ENCODE peak calls at places on chromosomes 11 and 22, in seven cellular contexts. One of them, this sample, is unnamed.

GRCh38 chr11:128929991-128930390 is 12.7 kb downstream of the TP53AIP1 start:
- DNase-seq in H1: no peak
- DNase-seq in HepG2: no peak
- DNase-seq in A549: no peak
- DNase-seq in WTC11: no peak
- DNase-seq in GM12878: no peak
- DNase-seq in K562: no peak
- DNase-seq in this sample: no peak

GRCh38 chr11:46649180-46649738 is 31.9 kb downstream of the ATG13 start:
- DNase-seq in H1: no peak
- DNase-seq in HepG2: peak
- DNase-seq in A549: no peak
- DNase-seq in WTC11: no peak
- DNase-seq in GM12878: no peak
- DNase-seq in K562: no peak
- DNase-seq in this sample: no peak

GRCh38 chr11:99632969-99633368 is 612.2 kb downstream of the CNTN5 start:
- DNase-seq in H1: no peak
- DNase-seq in HepG2: no peak
- DNase-seq in A549: no peak
- DNase-seq in WTC11: no peak
- DNase-seq in GM12878: no peak
- DNase-seq in K562: no peak
- DNase-seq in this sample: peak

GRCh38 chr11:102633385-102634026 is 8.4 kb upstream of the MMP20 start:
- DNase-seq in H1: no peak
- DNase-seq in HepG2: no peak
- DNase-seq in A549: no peak
- DNase-seq in WTC11: no peak
- DNase-seq in GM12878: no peak
- DNase-seq in K562: no peak
- DNase-seq in this sample: peak

GRCh38 chr11:64841592-64842365 is 2.7 kb downstream of the CDC42BPG start:
- DNase-seq in H1: no peak
- DNase-seq in HepG2: no peak
- DNase-seq in A549: no peak
- DNase-seq in WTC11: no peak
- DNase-seq in GM12878: no peak
- DNase-seq in K562: no peak
- DNase-seq in this sample: no peak

GRCh38 chr11:83744620-83745192 is 458.5 kb upstream of the CCDC90B start:
- DNase-seq in H1: no peak
- DNase-seq in HepG2: no peak
- DNase-seq in A549: no peak
- DNase-seq in WTC11: no peak
- DNase-seq in GM12878: no peak
- DNase-seq in K562: no peak
- DNase-seq in this sample: no peak

GRCh38 chr22:29704528-29705285 is 15.1 kb upstream of the CABP7 start:
- DNase-seq in H1: no peak
- DNase-seq in HepG2: peak
- DNase-seq in A549: no peak
- DNase-seq in WTC11: no peak
- DNase-seq in GM12878: no peak
- DNase-seq in K562: no peak
- DNase-seq in this sample: no peak

GRCh38 chr11:692824-693414 is 2.1 kb downstream of the DEAF1 start:
- DNase-seq in H1: no peak
- DNase-seq in HepG2: no peak
- DNase-seq in A549: no peak
- DNase-seq in WTC11: no peak
- DNase-seq in GM12878: peak
- DNase-seq in K562: peak
- DNase-seq in this sample: no peak

GRCh38 chr11:1130276-1131032 is 27.3 kb upstream of the MUC5AC start:
- DNase-seq in H1: no peak
- DNase-seq in HepG2: no peak
- DNase-seq in A549: no peak
- DNase-seq in WTC11: no peak
- DNase-seq in GM12878: no peak
- DNase-seq in K562: no peak
- DNase-seq in this sample: no peak

GRCh38 chr11:11620251-11620965 is 1.4 kb downstream of the GALNT18 start:
- DNase-seq in H1: no peak
- DNase-seq in HepG2: no peak
- DNase-seq in A549: peak
- DNase-seq in WTC11: peak
- DNase-seq in GM12878: no peak
- DNase-seq in K562: no peak
- DNase-seq in this sample: no peak

GRCh38 chr11:115418081-115418480 is 86.1 kb downstream of the CADM1 start:
- DNase-seq in H1: no peak
- DNase-seq in HepG2: no peak
- DNase-seq in A549: no peak
- DNase-seq in WTC11: no peak
- DNase-seq in GM12878: no peak
- DNase-seq in K562: no peak
- DNase-seq in this sample: no peak

GRCh38 chr22:49334589-49334873 is 493.1 kb downstream of the BRD1 start:
- DNase-seq in H1: no peak
- DNase-seq in HepG2: no peak
- DNase-seq in A549: no peak
- DNase-seq in WTC11: no peak
- DNase-seq in GM12878: no peak
- DNase-seq in K562: no peak
- DNase-seq in this sample: no peak

GRCh38 chr11:124536520-124536919 is 6.9 kb downstream of the OR8B12 start:
- DNase-seq in H1: peak
- DNase-seq in HepG2: peak
- DNase-seq in A549: no peak
- DNase-seq in WTC11: peak
- DNase-seq in GM12878: no peak
- DNase-seq in K562: peak
- DNase-seq in this sample: peak

GRCh38 chr22:49788492-49788891 is 39.2 kb downstream of the BRD1 start:
- DNase-seq in H1: no peak
- DNase-seq in HepG2: no peak
- DNase-seq in A549: no peak
- DNase-seq in WTC11: no peak
- DNase-seq in GM12878: no peak
- DNase-seq in K562: no peak
- DNase-seq in this sample: peak

GRCh38 chr11:47348859-47349258 is 3.6 kb downstream of the MYBPC3 start:
- DNase-seq in H1: no peak
- DNase-seq in HepG2: peak
- DNase-seq in A549: peak
- DNase-seq in WTC11: peak
- DNase-seq in GM12878: no peak
- DNase-seq in K562: peak
- DNase-seq in this sample: peak

GRCh38 chr11:75388386-75389275 is 10.7 kb upstream of the RPS3 start:
- DNase-seq in H1: peak
- DNase-seq in HepG2: peak
- DNase-seq in A549: peak
- DNase-seq in WTC11: peak
- DNase-seq in GM12878: no peak
- DNase-seq in K562: peak
- DNase-seq in this sample: peak

GRCh38 chr22:17980638-17981051 is 43.7 kb downstream of the MICAL3 start:
- DNase-seq in H1: no peak
- DNase-seq in HepG2: no peak
- DNase-seq in A549: no peak
- DNase-seq in WTC11: no peak
- DNase-seq in GM12878: no peak
- DNase-seq in K562: peak
- DNase-seq in this sample: peak

GRCh38 chr22:29359469-29359868 is 28.9 kb downstream of the AP1B1 start:
- DNase-seq in H1: no peak
- DNase-seq in HepG2: peak
- DNase-seq in A549: peak
- DNase-seq in WTC11: peak
- DNase-seq in GM12878: no peak
- DNase-seq in K562: peak
- DNase-seq in this sample: peak

GRCh38 chr11:112537846-112538330 is 277.2 kb upstream of the PLET1 start:
- DNase-seq in H1: no peak
- DNase-seq in HepG2: no peak
- DNase-seq in A549: no peak
- DNase-seq in WTC11: no peak
- DNase-seq in GM12878: no peak
- DNase-seq in K562: no peak
- DNase-seq in this sample: peak
- TF ChIP-seq MAX in H1: no peak
- TF ChIP-seq MAX in HepG2: no peak
- TF ChIP-seq MAX in A549: no peak
- TF ChIP-seq MAX in WTC11: no peak
- TF ChIP-seq MAX in GM12878: no peak
- TF ChIP-seq MAX in K562: no peak
- TF ChIP-seq MAX in this sample: no peak

DNA sequence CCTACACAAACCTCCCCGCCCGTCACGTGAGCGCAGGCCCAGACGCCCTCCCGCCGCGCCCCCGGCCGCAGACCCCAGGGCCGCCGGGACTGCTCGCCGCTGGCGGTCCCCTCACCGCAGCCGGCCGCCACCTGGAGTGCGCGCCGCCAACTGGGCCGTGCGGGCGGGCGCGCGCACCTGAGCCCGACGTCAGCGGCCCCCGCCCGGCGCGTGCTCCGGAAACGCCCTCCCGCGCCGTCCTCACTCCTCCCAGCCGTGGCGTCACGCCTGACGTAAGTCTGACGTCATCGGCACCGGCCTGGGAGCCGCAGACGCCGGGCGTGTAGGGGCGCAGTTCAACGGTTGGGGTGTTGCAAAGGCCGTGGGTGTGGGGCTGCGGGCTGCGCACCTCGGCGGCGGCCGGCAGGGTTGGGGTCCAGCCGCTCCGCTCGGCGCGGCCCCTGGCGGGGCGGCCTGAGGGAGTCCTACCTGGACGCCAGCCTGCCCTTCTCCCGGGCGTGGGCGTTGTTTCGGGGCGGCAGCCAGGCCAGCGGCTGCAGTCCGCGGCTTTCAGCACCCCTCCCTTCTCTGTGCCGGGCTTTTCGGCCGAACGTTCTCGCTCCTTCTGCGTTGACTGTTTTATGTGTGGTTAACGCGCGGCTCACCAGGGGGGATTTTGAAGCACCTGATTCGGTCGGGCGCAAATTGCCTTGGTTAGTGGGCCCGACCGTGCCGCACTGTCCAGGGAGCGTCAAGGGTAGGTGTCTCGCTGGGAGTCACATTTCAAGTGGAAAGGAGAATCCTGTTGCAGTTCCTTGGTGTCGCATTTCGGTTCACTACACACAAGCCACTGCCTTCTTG is at the start of gene JOSD1:
- DNase-seq in H1: peak
- DNase-seq in HepG2: peak
- DNase-seq in A549: peak
- DNase-seq in WTC11: peak
- DNase-seq in GM12878: peak
- DNase-seq in K562: peak
- DNase-seq in this sample: peak
- TF ChIP-seq MAX in H1: no peak
- TF ChIP-seq MAX in HepG2: peak
- TF ChIP-seq MAX in A549: peak
- TF ChIP-seq MAX in WTC11: peak
- TF ChIP-seq MAX in GM12878: peak
- TF ChIP-seq MAX in K562: peak
- TF ChIP-seq MAX in this sample: peak

DNA sequence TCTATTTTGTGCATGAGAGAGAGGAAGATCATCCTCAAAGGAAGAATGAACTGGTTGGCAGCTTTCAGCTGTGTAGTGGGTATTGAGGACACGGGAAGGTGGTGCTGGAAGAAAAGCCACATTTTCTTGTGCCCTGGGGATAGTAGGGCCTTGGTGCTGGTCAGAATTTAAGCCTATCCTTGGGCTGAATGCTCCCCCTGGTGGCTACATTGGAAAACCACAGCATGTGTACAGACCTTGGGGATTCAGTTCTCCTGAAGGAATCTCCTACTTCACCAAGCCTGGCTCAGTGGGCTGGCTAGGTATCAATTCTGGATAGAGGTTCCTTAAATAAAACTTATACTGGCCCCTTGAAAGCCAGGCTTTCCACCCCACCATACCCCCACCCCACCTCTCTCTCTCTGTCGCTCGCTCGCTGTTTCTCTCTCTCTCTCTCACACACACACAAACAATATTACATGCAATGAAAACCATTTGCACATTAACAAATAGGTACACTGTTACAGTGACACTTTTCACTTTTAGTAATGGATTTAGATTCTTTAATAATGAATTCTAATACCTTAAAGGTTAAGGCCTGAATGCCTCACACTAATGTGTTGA is 2.8 kb upstream of the OR51M1 start:
- DNase-seq in H1: peak
- DNase-seq in HepG2: peak
- DNase-seq in A549: peak
- DNase-seq in WTC11: peak
- DNase-seq in GM12878: no peak
- DNase-seq in K562: peak
- DNase-seq in this sample: peak
- TF ChIP-seq MAX in H1: peak
- TF ChIP-seq MAX in HepG2: no peak
- TF ChIP-seq MAX in A549: no peak
- TF ChIP-seq MAX in WTC11: no peak
- TF ChIP-seq MAX in GM12878: no peak
- TF ChIP-seq MAX in K562: no peak
- TF ChIP-seq MAX in this sample: no peak

GRCh38 chr11:13286247-13286821 is 8.7 kb downstream of the BMAL1 start:
- DNase-seq in H1: no peak
- DNase-seq in HepG2: no peak
- DNase-seq in A549: no peak
- DNase-seq in WTC11: no peak
- DNase-seq in GM12878: no peak
- DNase-seq in K562: no peak
- DNase-seq in this sample: no peak

GRCh38 chr11:13284776-13285588 is 7.4 kb downstream of the BMAL1 start:
- DNase-seq in H1: no peak
- DNase-seq in HepG2: no peak
- DNase-seq in A549: no peak
- DNase-seq in WTC11: no peak
- DNase-seq in GM12878: no peak
- DNase-seq in K562: no peak
- DNase-seq in this sample: no peak

GRCh38 chr11:13280777-13281176 is 3.2 kb downstream of the BMAL1 start:
- DNase-seq in H1: no peak
- DNase-seq in HepG2: no peak
- DNase-seq in A549: no peak
- DNase-seq in WTC11: no peak
- DNase-seq in GM12878: no peak
- DNase-seq in K562: no peak
- DNase-seq in this sample: no peak

GRCh38 chr11:13280323-13280722 is 2.7 kb downstream of the BMAL1 start:
- DNase-seq in H1: no peak
- DNase-seq in HepG2: no peak
- DNase-seq in A549: no peak
- DNase-seq in WTC11: no peak
- DNase-seq in GM12878: no peak
- DNase-seq in K562: no peak
- DNase-seq in this sample: no peak

DNA sequence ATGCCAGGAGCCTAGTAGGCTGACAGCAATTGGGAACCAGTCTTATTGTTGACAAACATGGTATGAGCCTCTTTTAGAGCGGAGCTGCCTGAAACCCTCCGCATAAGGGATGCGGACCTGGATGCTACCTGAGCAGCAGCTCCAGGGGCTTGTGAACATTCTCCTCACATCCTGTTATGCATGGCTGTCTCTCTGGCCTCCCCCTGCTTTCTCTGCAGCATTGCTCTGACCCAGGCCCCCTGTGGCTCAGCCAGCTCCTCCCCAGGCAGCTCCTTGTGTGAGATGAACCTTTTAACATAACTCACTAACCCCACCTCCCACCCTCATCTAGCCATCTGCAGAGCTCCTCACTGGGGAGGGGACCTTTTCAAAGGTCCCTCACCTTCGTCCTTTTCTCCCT is 6.0 kb downstream of the BMAL1 start:
- DNase-seq in H1: peak
- DNase-seq in HepG2: no peak
- DNase-seq in A549: no peak
- DNase-seq in WTC11: peak
- DNase-seq in GM12878: no peak
- DNase-seq in K562: no peak
- DNase-seq in this sample: no peak
- TF ChIP-seq MAX in H1: no peak
- TF ChIP-seq MAX in HepG2: no peak
- TF ChIP-seq MAX in A549: no peak
- TF ChIP-seq MAX in WTC11: no peak
- TF ChIP-seq MAX in GM12878: no peak
- TF ChIP-seq MAX in K562: no peak
- TF ChIP-seq MAX in this sample: no peak